ENCODE peak calls at places on chromosome 14, in nine cellular contexts. One of them, this sample, is unnamed.

GRCh38 chr14:31336646-31337045 is 83.7 kb downstream of the HEATR5A start:
- DNase-seq in stomach: no peak
- DNase-seq in fibroblast of mammary gland: peak; percentile 67
- DNase-seq in RWPE1: peak; percentile 48
- DNase-seq in cardiac fibroblast: peak; percentile 81
- DNase-seq in fibroblast of pulmonary artery: peak; percentile 77
- DNase-seq in right lobe of liver: no peak
- DNase-seq in ascending aorta: no peak
- DNase-seq in suprapubic skin: no peak
- DNase-seq in this sample: no peak

GRCh38 chr14:94121485-94121884 is 7.9 kb downstream of the IFI27L2 start:
- DNase-seq in stomach: no peak
- DNase-seq in fibroblast of mammary gland: no peak
- DNase-seq in RWPE1: no peak
- DNase-seq in cardiac fibroblast: no peak
- DNase-seq in fibroblast of pulmonary artery: no peak
- DNase-seq in right lobe of liver: no peak
- DNase-seq in ascending aorta: peak; percentile 37
- DNase-seq in suprapubic skin: peak; percentile 31
- DNase-seq in this sample: no peak

GRCh38 chr14:54727929-54728328 is 161.0 kb downstream of the SAMD4A start:
- DNase-seq in stomach: no peak
- DNase-seq in fibroblast of mammary gland: peak; percentile 61
- DNase-seq in RWPE1: no peak
- DNase-seq in cardiac fibroblast: no peak
- DNase-seq in fibroblast of pulmonary artery: no peak
- DNase-seq in right lobe of liver: no peak
- DNase-seq in ascending aorta: no peak
- DNase-seq in suprapubic skin: no peak
- DNase-seq in this sample: no peak

GRCh38 chr14:48937796-48938195 is 648.4 kb downstream of the RPS29 start:
- DNase-seq in stomach: no peak
- DNase-seq in fibroblast of mammary gland: peak; percentile 36
- DNase-seq in RWPE1: no peak
- DNase-seq in cardiac fibroblast: peak; percentile 0
- DNase-seq in fibroblast of pulmonary artery: peak; percentile 16
- DNase-seq in right lobe of liver: no peak
- DNase-seq in ascending aorta: no peak
- DNase-seq in suprapubic skin: no peak
- DNase-seq in this sample: no peak

GRCh38 chr14:77098470-77099353 is 654 bp downstream of the CIPC start:
- DNase-seq in stomach: peak; percentile 54
- DNase-seq in fibroblast of mammary gland: no peak
- DNase-seq in RWPE1: peak; percentile 28
- DNase-seq in cardiac fibroblast: no peak
- DNase-seq in fibroblast of pulmonary artery: no peak
- DNase-seq in right lobe of liver: peak; percentile 87
- DNase-seq in ascending aorta: peak; percentile 89
- DNase-seq in suprapubic skin: peak; percentile 87
- DNase-seq in this sample: no peak

GRCh38 chr14:32985881-32986280 is 47.2 kb downstream of the NPAS3 start:
- DNase-seq in stomach: no peak
- DNase-seq in fibroblast of mammary gland: no peak
- DNase-seq in RWPE1: no peak
- DNase-seq in cardiac fibroblast: peak; percentile 33
- DNase-seq in fibroblast of pulmonary artery: no peak
- DNase-seq in right lobe of liver: no peak
- DNase-seq in ascending aorta: no peak
- DNase-seq in suprapubic skin: no peak
- DNase-seq in this sample: no peak

GRCh38 chr14:54200726-54201125 is 196.1 kb upstream of the CDKN3 start:
- DNase-seq in stomach: no peak
- DNase-seq in fibroblast of mammary gland: peak; percentile 62
- DNase-seq in RWPE1: no peak
- DNase-seq in cardiac fibroblast: peak; percentile 62
- DNase-seq in fibroblast of pulmonary artery: no peak
- DNase-seq in right lobe of liver: no peak
- DNase-seq in ascending aorta: no peak
- DNase-seq in suprapubic skin: no peak
- DNase-seq in this sample: peak; percentile 17

GRCh38 chr14:105324080-105324778 is 9.7 kb downstream of the PACS2 start:
- DNase-seq in stomach: no peak
- DNase-seq in fibroblast of mammary gland: no peak
- DNase-seq in RWPE1: no peak
- DNase-seq in cardiac fibroblast: peak; percentile 17
- DNase-seq in fibroblast of pulmonary artery: no peak
- DNase-seq in right lobe of liver: peak; percentile 32
- DNase-seq in ascending aorta: no peak
- DNase-seq in suprapubic skin: no peak
- DNase-seq in this sample: no peak

GRCh38 chr14:106166650-106167204 is 640.3 kb downstream of the TMEM121 start:
- DNase-seq in stomach: no peak
- DNase-seq in fibroblast of mammary gland: no peak
- DNase-seq in RWPE1: no peak
- DNase-seq in cardiac fibroblast: no peak
- DNase-seq in fibroblast of pulmonary artery: no peak
- DNase-seq in right lobe of liver: no peak
- DNase-seq in ascending aorta: no peak
- DNase-seq in suprapubic skin: no peak
- DNase-seq in this sample: no peak

GRCh38 chr14:71758198-71758955 is 173.9 kb upstream of the RGS6 start:
- DNase-seq in stomach: no peak
- DNase-seq in fibroblast of mammary gland: no peak
- DNase-seq in RWPE1: no peak
- DNase-seq in cardiac fibroblast: no peak
- DNase-seq in fibroblast of pulmonary artery: no peak
- DNase-seq in right lobe of liver: no peak
- DNase-seq in ascending aorta: no peak
- DNase-seq in suprapubic skin: no peak
- DNase-seq in this sample: peak; percentile 26

GRCh38 chr14:64879635-64880381 is at the start of gene SPTB:
- DNase-seq in stomach: peak; percentile 53
- DNase-seq in fibroblast of mammary gland: no peak
- DNase-seq in RWPE1: peak; percentile 10
- DNase-seq in cardiac fibroblast: no peak
- DNase-seq in fibroblast of pulmonary artery: no peak
- DNase-seq in right lobe of liver: peak; percentile 60
- DNase-seq in ascending aorta: no peak
- DNase-seq in suprapubic skin: no peak
- DNase-seq in this sample: peak; percentile 23

GRCh38 chr14:55440385-55440784 is at the start of gene TBPL2:
- DNase-seq in stomach: no peak
- DNase-seq in fibroblast of mammary gland: no peak
- DNase-seq in RWPE1: no peak
- DNase-seq in cardiac fibroblast: no peak
- DNase-seq in fibroblast of pulmonary artery: no peak
- DNase-seq in right lobe of liver: no peak
- DNase-seq in ascending aorta: no peak
- DNase-seq in suprapubic skin: no peak
- DNase-seq in this sample: no peak

GRCh38 chr14:33914676-33915516 is 36.0 kb downstream of the EGLN3 start:
- DNase-seq in stomach: peak; percentile 33
- DNase-seq in fibroblast of mammary gland: peak; percentile 74
- DNase-seq in RWPE1: peak; percentile 60
- DNase-seq in cardiac fibroblast: peak; percentile 75
- DNase-seq in fibroblast of pulmonary artery: peak; percentile 90
- DNase-seq in right lobe of liver: no peak
- DNase-seq in ascending aorta: peak; percentile 74
- DNase-seq in suprapubic skin: no peak
- DNase-seq in this sample: no peak

GRCh38 chr14:54209501-54210231 is 187.1 kb upstream of the CDKN3 start:
- DNase-seq in stomach: no peak
- DNase-seq in fibroblast of mammary gland: peak; percentile 44
- DNase-seq in RWPE1: no peak
- DNase-seq in cardiac fibroblast: peak; percentile 57
- DNase-seq in fibroblast of pulmonary artery: no peak
- DNase-seq in right lobe of liver: no peak
- DNase-seq in ascending aorta: no peak
- DNase-seq in suprapubic skin: no peak
- DNase-seq in this sample: no peak

GRCh38 chr14:105095236-105095805 is 30.1 kb upstream of the GPR132 start:
- DNase-seq in stomach: no peak
- DNase-seq in fibroblast of mammary gland: no peak
- DNase-seq in RWPE1: no peak
- DNase-seq in cardiac fibroblast: no peak
- DNase-seq in fibroblast of pulmonary artery: no peak
- DNase-seq in right lobe of liver: no peak
- DNase-seq in ascending aorta: peak; percentile 52
- DNase-seq in suprapubic skin: peak; percentile 44
- DNase-seq in this sample: no peak

GRCh38 chr14:30333934-30334333 is 225.0 kb upstream of the G2E3 start:
- DNase-seq in stomach: no peak
- DNase-seq in fibroblast of mammary gland: peak; percentile 25
- DNase-seq in RWPE1: no peak
- DNase-seq in cardiac fibroblast: peak; percentile 3
- DNase-seq in fibroblast of pulmonary artery: no peak
- DNase-seq in right lobe of liver: no peak
- DNase-seq in ascending aorta: no peak
- DNase-seq in suprapubic skin: no peak
- DNase-seq in this sample: no peak

GRCh38 chr14:90900712-90901111 is 84.5 kb upstream of the TTC7B start:
- DNase-seq in stomach: no peak
- DNase-seq in fibroblast of mammary gland: peak; percentile 13
- DNase-seq in RWPE1: no peak
- DNase-seq in cardiac fibroblast: peak; percentile 35
- DNase-seq in fibroblast of pulmonary artery: peak; percentile 17
- DNase-seq in right lobe of liver: no peak
- DNase-seq in ascending aorta: no peak
- DNase-seq in suprapubic skin: no peak
- DNase-seq in this sample: no peak
- TF ChIP-seq CTCF in stomach: no peak
- TF ChIP-seq CTCF in fibroblast of mammary gland: peak; percentile 20
- TF ChIP-seq CTCF in RWPE1: peak; percentile 21
- TF ChIP-seq CTCF in cardiac fibroblast: no peak
- TF ChIP-seq CTCF in fibroblast of pulmonary artery: peak; percentile 22
- TF ChIP-seq CTCF in right lobe of liver: peak; percentile 30
- TF ChIP-seq CTCF in ascending aorta: peak; percentile 6
- TF ChIP-seq CTCF in suprapubic skin: no peak
- TF ChIP-seq CTCF in this sample: no peak

DNA sequence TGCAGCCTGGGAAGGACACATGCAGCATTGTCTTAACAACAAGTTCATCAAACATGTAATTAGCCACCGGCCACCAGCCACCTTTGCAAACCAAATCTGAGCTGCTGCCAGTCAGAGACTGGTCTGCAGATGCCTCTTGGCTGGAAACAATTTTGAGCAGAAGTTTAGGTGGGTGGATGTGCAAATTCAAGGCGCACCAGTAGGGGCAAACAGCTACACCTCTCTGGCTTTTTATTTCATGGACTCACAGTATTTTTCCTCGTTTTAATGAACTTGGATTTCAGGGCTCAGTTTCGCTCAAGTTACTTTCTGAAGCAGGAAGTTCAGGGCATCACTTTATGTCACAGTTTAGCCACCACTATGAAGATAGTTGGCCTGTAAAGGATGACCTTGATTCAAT is 94.3 kb downstream of the OTX2 start:
- DNase-seq in stomach: no peak
- DNase-seq in fibroblast of mammary gland: no peak
- DNase-seq in RWPE1: no peak
- DNase-seq in cardiac fibroblast: no peak
- DNase-seq in fibroblast of pulmonary artery: no peak
- DNase-seq in right lobe of liver: no peak
- DNase-seq in ascending aorta: no peak
- DNase-seq in suprapubic skin: no peak
- DNase-seq in this sample: no peak
- TF ChIP-seq CTCF in stomach: no peak
- TF ChIP-seq CTCF in fibroblast of mammary gland: no peak
- TF ChIP-seq CTCF in RWPE1: no peak
- TF ChIP-seq CTCF in cardiac fibroblast: no peak
- TF ChIP-seq CTCF in fibroblast of pulmonary artery: no peak
- TF ChIP-seq CTCF in right lobe of liver: no peak
- TF ChIP-seq CTCF in ascending aorta: no peak
- TF ChIP-seq CTCF in suprapubic skin: no peak
- TF ChIP-seq CTCF in this sample: no peak

GRCh38 chr14:101065246-101065645 is 161.7 kb upstream of the RTL1 start:
- DNase-seq in stomach: no peak
- DNase-seq in fibroblast of mammary gland: no peak
- DNase-seq in RWPE1: no peak
- DNase-seq in cardiac fibroblast: no peak
- DNase-seq in fibroblast of pulmonary artery: no peak
- DNase-seq in right lobe of liver: peak; percentile 22
- DNase-seq in ascending aorta: peak; percentile 5
- DNase-seq in suprapubic skin: peak; percentile 41
- DNase-seq in this sample: no peak

GRCh38 chr14:101064718-101065117 is 161.2 kb upstream of the RTL1 start:
- DNase-seq in stomach: no peak
- DNase-seq in fibroblast of mammary gland: no peak
- DNase-seq in RWPE1: no peak
- DNase-seq in cardiac fibroblast: no peak
- DNase-seq in fibroblast of pulmonary artery: no peak
- DNase-seq in right lobe of liver: peak; percentile 18
- DNase-seq in ascending aorta: no peak
- DNase-seq in suprapubic skin: peak; percentile 35
- DNase-seq in this sample: no peak

GRCh38 chr14:101062611-101063010 is 159.1 kb upstream of the RTL1 start:
- DNase-seq in stomach: no peak
- DNase-seq in fibroblast of mammary gland: peak; percentile 26
- DNase-seq in RWPE1: no peak
- DNase-seq in cardiac fibroblast: no peak
- DNase-seq in fibroblast of pulmonary artery: no peak
- DNase-seq in right lobe of liver: no peak
- DNase-seq in ascending aorta: no peak
- DNase-seq in suprapubic skin: peak; percentile 32
- DNase-seq in this sample: no peak

GRCh38 chr14:101063121-101063520 is 159.6 kb upstream of the RTL1 start:
- DNase-seq in stomach: no peak
- DNase-seq in fibroblast of mammary gland: no peak
- DNase-seq in RWPE1: no peak
- DNase-seq in cardiac fibroblast: no peak
- DNase-seq in fibroblast of pulmonary artery: no peak
- DNase-seq in right lobe of liver: no peak
- DNase-seq in ascending aorta: no peak
- DNase-seq in suprapubic skin: peak; percentile 57
- DNase-seq in this sample: no peak

DNA sequence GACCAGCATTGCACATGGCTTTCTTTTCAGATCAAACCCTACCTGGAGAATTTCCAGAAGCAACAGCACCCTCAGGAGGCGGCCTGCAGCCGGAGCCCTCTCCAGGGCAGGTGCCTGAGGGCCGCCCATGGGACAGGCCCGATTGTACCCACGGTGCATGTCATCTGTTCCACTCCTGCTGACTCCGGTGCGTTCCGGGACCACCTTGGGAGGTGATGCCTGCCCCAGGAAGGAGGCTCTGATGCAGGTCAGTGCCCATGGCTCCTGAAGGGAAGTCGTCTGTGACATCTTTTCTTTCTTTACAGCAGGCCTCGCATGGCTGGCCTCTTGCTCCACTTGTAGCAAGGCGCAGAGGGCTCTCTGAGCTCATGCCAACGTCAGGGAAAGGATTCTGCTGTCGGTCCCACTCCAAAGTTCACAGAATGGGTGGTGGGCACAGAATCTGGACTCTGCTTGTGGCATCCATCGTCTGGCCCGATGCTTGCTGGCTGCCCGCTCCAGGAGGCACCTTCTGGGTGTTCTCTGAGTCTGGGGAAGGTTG is 160.7 kb upstream of the RTL1 start:
- DNase-seq in stomach: no peak
- DNase-seq in fibroblast of mammary gland: no peak
- DNase-seq in RWPE1: no peak
- DNase-seq in cardiac fibroblast: no peak
- DNase-seq in fibroblast of pulmonary artery: no peak
- DNase-seq in right lobe of liver: peak; percentile 21
- DNase-seq in ascending aorta: no peak
- DNase-seq in suprapubic skin: peak; percentile 59
- DNase-seq in this sample: no peak
- TF ChIP-seq CTCF in stomach: no peak
- TF ChIP-seq CTCF in fibroblast of mammary gland: no peak
- TF ChIP-seq CTCF in RWPE1: no peak
- TF ChIP-seq CTCF in cardiac fibroblast: no peak
- TF ChIP-seq CTCF in fibroblast of pulmonary artery: no peak
- TF ChIP-seq CTCF in right lobe of liver: no peak
- TF ChIP-seq CTCF in ascending aorta: no peak
- TF ChIP-seq CTCF in suprapubic skin: no peak
- TF ChIP-seq CTCF in this sample: no peak

GRCh38 chr14:74860899-74861733 is 14.8 kb downstream of the PROX2 start:
- DNase-seq in stomach: peak; percentile 95
- DNase-seq in fibroblast of mammary gland: peak; percentile 83
- DNase-seq in RWPE1: peak; percentile 73
- DNase-seq in cardiac fibroblast: peak; percentile 91
- DNase-seq in fibroblast of pulmonary artery: peak; percentile 88
- DNase-seq in right lobe of liver: peak; percentile 86
- DNase-seq in ascending aorta: peak; percentile 95
- DNase-seq in suprapubic skin: peak; percentile 95
- DNase-seq in this sample: peak; percentile 90
- TF ChIP-seq CTCF in stomach: peak; percentile 57
- TF ChIP-seq CTCF in fibroblast of mammary gland: peak; percentile 86
- TF ChIP-seq CTCF in RWPE1: peak; percentile 80
- TF ChIP-seq CTCF in cardiac fibroblast: peak; percentile 90
- TF ChIP-seq CTCF in fibroblast of pulmonary artery: peak; percentile 88
- TF ChIP-seq CTCF in right lobe of liver: peak; percentile 95
- TF ChIP-seq CTCF in ascending aorta: peak; percentile 80
- TF ChIP-seq CTCF in suprapubic skin: peak; percentile 70
- TF ChIP-seq CTCF in this sample: peak; percentile 85